ENCODE peak calls at places on chromosomes 11 and 22, in eight cellular contexts. One of them, this sample, is unnamed.

GRCh38 chr11:86035164-86035563 is 33.7 kb downstream of the PICALM start:
- DNase-seq in heart right ventricle: no peak
- DNase-seq in GM23248: no peak
- DNase-seq in body of pancreas: no peak
- DNase-seq in mammary epithelial cell: no peak
- DNase-seq in fibroblast of lung: no peak
- DNase-seq in spleen: no peak
- DNase-seq in IMR-90: no peak
- DNase-seq in this sample: no peak

GRCh38 chr22:27133951-27134664 is 476.7 kb downstream of the MIAT start:
- DNase-seq in IMR-90: peak; percentile 86
- DNase-seq in spleen: no peak
- DNase-seq in GM23248: peak; percentile 96
- DNase-seq in fibroblast of lung: peak; percentile 96
- DNase-seq in heart right ventricle: no peak
- DNase-seq in mammary epithelial cell: peak; percentile 89
- DNase-seq in body of pancreas: no peak
- DNase-seq in this sample: no peak

GRCh38 chr22:22168190-22168940 is 76.2 kb upstream of the VPREB1 start:
- DNase-seq in IMR-90: peak; percentile 61
- DNase-seq in GM23248: peak; percentile 21
- DNase-seq in mammary epithelial cell: peak; percentile 42
- DNase-seq in body of pancreas: peak; percentile 47
- DNase-seq in fibroblast of lung: peak; percentile 37
- DNase-seq in spleen: no peak
- DNase-seq in heart right ventricle: no peak
- DNase-seq in this sample: peak; percentile 73

GRCh38 chr11:3090096-3090901 is 33.1 kb upstream of the CARS1 start:
- DNase-seq in GM23248: no peak
- DNase-seq in body of pancreas: no peak
- DNase-seq in heart right ventricle: no peak
- DNase-seq in spleen: no peak
- DNase-seq in fibroblast of lung: no peak
- DNase-seq in IMR-90: no peak
- DNase-seq in mammary epithelial cell: no peak
- DNase-seq in this sample: no peak

GRCh38 chr11:83200035-83200434 is 6.5 kb downstream of the ANKRD42 start:
- DNase-seq in IMR-90: no peak
- DNase-seq in mammary epithelial cell: no peak
- DNase-seq in fibroblast of lung: no peak
- DNase-seq in body of pancreas: no peak
- DNase-seq in spleen: no peak
- DNase-seq in heart right ventricle: no peak
- DNase-seq in GM23248: no peak
- DNase-seq in this sample: no peak

GRCh38 chr11:86421976-86422770 is 47.5 kb downstream of the CCDC81 start:
- DNase-seq in GM23248: no peak
- DNase-seq in heart right ventricle: no peak
- DNase-seq in body of pancreas: no peak
- DNase-seq in mammary epithelial cell: no peak
- DNase-seq in fibroblast of lung: no peak
- DNase-seq in spleen: no peak
- DNase-seq in IMR-90: no peak
- DNase-seq in this sample: no peak

GRCh38 chr11:65473275-65473860 is 25.5 kb upstream of the MALAT1 start:
- DNase-seq in spleen: no peak
- DNase-seq in body of pancreas: no peak
- DNase-seq in heart right ventricle: no peak
- DNase-seq in IMR-90: peak; percentile 34
- DNase-seq in fibroblast of lung: peak; percentile 33
- DNase-seq in GM23248: peak; percentile 29
- DNase-seq in mammary epithelial cell: no peak
- DNase-seq in this sample: no peak

GRCh38 chr11:15793032-15793996 is 563.0 kb downstream of the SOX6 start:
- DNase-seq in body of pancreas: no peak
- DNase-seq in GM23248: peak; percentile 64
- DNase-seq in fibroblast of lung: peak; percentile 95
- DNase-seq in heart right ventricle: no peak
- DNase-seq in mammary epithelial cell: peak; percentile 87
- DNase-seq in spleen: no peak
- DNase-seq in IMR-90: peak; percentile 94
- DNase-seq in this sample: no peak

GRCh38 chr11:107337917-107338316 is 119.7 kb downstream of the CWF19L2 start:
- DNase-seq in heart right ventricle: no peak
- DNase-seq in IMR-90: no peak
- DNase-seq in fibroblast of lung: no peak
- DNase-seq in spleen: no peak
- DNase-seq in mammary epithelial cell: no peak
- DNase-seq in body of pancreas: no peak
- DNase-seq in GM23248: no peak
- DNase-seq in this sample: no peak

GRCh38 chr11:102683277-102683676 is 22.3 kb downstream of the MMP27 start:
- DNase-seq in mammary epithelial cell: peak; percentile 6
- DNase-seq in heart right ventricle: no peak
- DNase-seq in IMR-90: no peak
- DNase-seq in spleen: no peak
- DNase-seq in body of pancreas: no peak
- DNase-seq in GM23248: no peak
- DNase-seq in fibroblast of lung: no peak
- DNase-seq in this sample: no peak

GRCh38 chr11:65425105-65425970 is 2.7 kb downstream of the NEAT1 start:
- DNase-seq in body of pancreas: peak; percentile 58
- DNase-seq in fibroblast of lung: peak; percentile 83
- DNase-seq in IMR-90: peak; percentile 78
- DNase-seq in mammary epithelial cell: peak; percentile 80
- DNase-seq in spleen: peak; percentile 85
- DNase-seq in GM23248: peak; percentile 89
- DNase-seq in heart right ventricle: peak; percentile 48
- DNase-seq in this sample: no peak

GRCh38 chr11:2940166-2940929 is 11.1 kb upstream of the PHLDA2 start:
- DNase-seq in body of pancreas: peak; percentile 48
- DNase-seq in IMR-90: no peak
- DNase-seq in heart right ventricle: no peak
- DNase-seq in GM23248: peak; percentile 82
- DNase-seq in fibroblast of lung: no peak
- DNase-seq in mammary epithelial cell: peak; percentile 57
- DNase-seq in spleen: no peak
- DNase-seq in this sample: no peak

GRCh38 chr11:128582496-128583366 is 4.6 kb downstream of the ETS1 start:
- DNase-seq in IMR-90: peak; percentile 98
- DNase-seq in fibroblast of lung: peak; percentile 98
- DNase-seq in body of pancreas: peak; percentile 47
- DNase-seq in heart right ventricle: no peak
- DNase-seq in spleen: no peak
- DNase-seq in mammary epithelial cell: peak; percentile 49
- DNase-seq in GM23248: peak; percentile 97
- DNase-seq in this sample: peak; percentile 68

GRCh38 chr11:14350716-14351238 is 8.2 kb downstream of the RRAS2 start:
- DNase-seq in IMR-90: peak; percentile 40
- DNase-seq in fibroblast of lung: no peak
- DNase-seq in spleen: no peak
- DNase-seq in body of pancreas: no peak
- DNase-seq in mammary epithelial cell: no peak
- DNase-seq in GM23248: no peak
- DNase-seq in heart right ventricle: no peak
- DNase-seq in this sample: no peak

GRCh38 chr11:27972432-27973170 is 135.4 kb downstream of the KIF18A start:
- DNase-seq in IMR-90: no peak
- DNase-seq in body of pancreas: no peak
- DNase-seq in GM23248: no peak
- DNase-seq in spleen: no peak
- DNase-seq in fibroblast of lung: peak; percentile 50
- DNase-seq in mammary epithelial cell: no peak
- DNase-seq in heart right ventricle: no peak
- DNase-seq in this sample: no peak

GRCh38 chr22:49209452-49210195 is 618.0 kb downstream of the BRD1 start:
- DNase-seq in body of pancreas: peak; percentile 36
- DNase-seq in IMR-90: no peak
- DNase-seq in spleen: peak; percentile 21
- DNase-seq in fibroblast of lung: no peak
- DNase-seq in mammary epithelial cell: no peak
- DNase-seq in GM23248: no peak
- DNase-seq in heart right ventricle: no peak
- DNase-seq in this sample: peak; percentile 23

GRCh38 chr11:83571301-83571700 is 285.1 kb upstream of the CCDC90B start:
- DNase-seq in GM23248: peak; percentile 88
- DNase-seq in fibroblast of lung: peak; percentile 61
- DNase-seq in mammary epithelial cell: no peak
- DNase-seq in body of pancreas: no peak
- DNase-seq in heart right ventricle: no peak
- DNase-seq in spleen: no peak
- DNase-seq in IMR-90: peak; percentile 65
- DNase-seq in this sample: no peak

GRCh38 chr11:35998651-35999050 is 54.8 kb downstream of the LDLRAD3 start:
- DNase-seq in heart right ventricle: no peak
- DNase-seq in GM23248: no peak
- DNase-seq in fibroblast of lung: no peak
- DNase-seq in IMR-90: no peak
- DNase-seq in mammary epithelial cell: no peak
- DNase-seq in spleen: no peak
- DNase-seq in body of pancreas: no peak
- DNase-seq in this sample: no peak

GRCh38 chr11:134411887-134412507 is at the start of gene B3GAT1:
- DNase-seq in spleen: no peak
- DNase-seq in IMR-90: no peak
- DNase-seq in fibroblast of lung: no peak
- DNase-seq in heart right ventricle: no peak
- DNase-seq in body of pancreas: no peak
- DNase-seq in GM23248: no peak
- DNase-seq in mammary epithelial cell: no peak
- DNase-seq in this sample: no peak

GRCh38 chr11:134410766-134411165 is 1.3 kb downstream of the B3GAT1 start:
- DNase-seq in fibroblast of lung: no peak
- DNase-seq in mammary epithelial cell: no peak
- DNase-seq in heart right ventricle: no peak
- DNase-seq in IMR-90: no peak
- DNase-seq in body of pancreas: no peak
- DNase-seq in spleen: no peak
- DNase-seq in GM23248: no peak
- DNase-seq in this sample: no peak

GRCh38 chr11:134414036-134414731 is 2.1 kb upstream of the B3GAT1 start:
- DNase-seq in mammary epithelial cell: no peak
- DNase-seq in GM23248: no peak
- DNase-seq in fibroblast of lung: no peak
- DNase-seq in IMR-90: no peak
- DNase-seq in heart right ventricle: no peak
- DNase-seq in spleen: no peak
- DNase-seq in body of pancreas: no peak
- DNase-seq in this sample: no peak

GRCh38 chr11:134413334-134414035 is 1.4 kb upstream of the B3GAT1 start:
- DNase-seq in mammary epithelial cell: no peak
- DNase-seq in body of pancreas: no peak
- DNase-seq in spleen: peak; percentile 66
- DNase-seq in IMR-90: no peak
- DNase-seq in fibroblast of lung: no peak
- DNase-seq in GM23248: no peak
- DNase-seq in heart right ventricle: no peak
- DNase-seq in this sample: no peak

DNA sequence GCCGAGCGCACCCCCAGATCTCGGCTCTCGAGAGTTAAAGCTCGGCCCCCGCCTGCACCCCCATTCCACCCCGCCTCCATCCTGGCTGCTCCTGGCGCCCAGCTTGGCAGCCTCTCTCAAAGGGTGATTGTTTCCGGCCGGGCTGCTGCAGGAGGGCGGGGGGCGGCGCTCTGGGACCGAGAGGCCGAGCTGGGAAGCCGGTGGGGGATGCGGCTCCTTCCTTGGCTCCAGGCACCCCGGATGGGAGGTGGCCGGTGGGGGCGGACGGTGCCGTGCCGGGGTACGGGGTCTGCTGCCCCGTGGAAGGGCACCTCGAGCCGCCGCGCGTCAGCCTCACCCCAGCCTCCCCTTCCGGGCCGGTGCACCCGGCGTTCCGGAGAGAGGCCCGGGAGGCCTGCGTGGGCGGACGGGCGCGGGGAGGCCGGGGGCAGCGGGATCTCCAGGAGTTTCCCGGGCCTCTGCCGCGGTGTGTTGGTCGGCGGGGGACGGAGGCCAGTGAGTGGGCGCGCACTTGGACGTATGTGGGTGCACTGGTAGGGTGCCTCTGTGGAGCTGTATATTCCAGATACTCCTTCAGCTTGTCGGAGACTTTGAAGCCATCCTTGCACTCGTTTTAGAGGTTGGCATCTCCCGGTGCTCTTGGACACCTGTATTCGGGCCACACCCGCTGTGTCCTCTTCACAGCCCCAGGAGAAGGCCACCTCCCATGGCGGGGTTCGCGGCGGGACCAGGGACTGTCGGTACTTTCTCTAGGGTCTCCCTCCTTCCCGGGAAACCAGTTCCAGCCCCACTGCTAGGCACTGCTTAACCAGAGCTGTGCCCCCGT is 679 bp upstream of the B3GAT1 start:
- DNase-seq in spleen: peak; percentile 67
- DNase-seq in body of pancreas: peak; percentile 23
- DNase-seq in GM23248: peak; percentile 11
- DNase-seq in mammary epithelial cell: no peak
- DNase-seq in heart right ventricle: no peak
- DNase-seq in fibroblast of lung: no peak
- DNase-seq in IMR-90: no peak
- DNase-seq in this sample: no peak
- H3K4me3 ChIP-seq in spleen: peak overlapping the region; percentile 45
- H3K4me3 ChIP-seq in body of pancreas: no peak overlapping the region
- H3K4me3 ChIP-seq in GM23248: no peak overlapping the region
- H3K4me3 ChIP-seq in mammary epithelial cell: no peak overlapping the region
- H3K4me3 ChIP-seq in heart right ventricle: peak overlapping the region; percentile 48
- H3K4me3 ChIP-seq in fibroblast of lung: no peak overlapping the region
- H3K4me3 ChIP-seq in IMR-90: no peak overlapping the region
- H3K4me3 ChIP-seq in this sample: no peak overlapping the region

DNA sequence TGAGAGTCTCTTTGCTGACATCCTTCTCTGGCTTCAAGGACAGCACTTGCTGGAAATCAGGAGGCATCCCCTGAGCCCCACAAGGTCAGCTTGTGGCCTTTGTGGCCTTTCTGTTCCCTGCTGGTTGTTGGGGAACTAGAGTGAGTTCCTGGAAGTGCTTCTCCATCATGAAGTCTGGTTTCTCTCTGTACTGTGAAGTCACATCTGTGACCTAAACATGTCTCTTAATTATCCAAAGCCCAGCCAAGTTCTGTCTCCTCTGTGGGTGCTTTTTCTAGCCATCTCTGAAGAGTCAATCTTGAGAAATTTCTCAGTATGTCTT is 24.4 kb downstream of the IGHMBP2 start:
- DNase-seq in fibroblast of lung: no peak
- DNase-seq in body of pancreas: no peak
- DNase-seq in heart right ventricle: no peak
- DNase-seq in GM23248: no peak
- DNase-seq in mammary epithelial cell: no peak
- DNase-seq in IMR-90: no peak
- DNase-seq in spleen: peak; percentile 23
- DNase-seq in this sample: no peak
- H3K4me1 ChIP-seq in fibroblast of lung: peaks cover 3% of the 10 kb centered on the region
- H3K4me1 ChIP-seq in body of pancreas: no peaks in the 10 kb centered on the region
- H3K4me1 ChIP-seq in heart right ventricle: peaks cover 26% of the 10 kb centered on the region
- H3K4me1 ChIP-seq in GM23248: no peaks in the 10 kb centered on the region
- H3K4me1 ChIP-seq in mammary epithelial cell: no peaks in the 10 kb centered on the region
- H3K4me1 ChIP-seq in IMR-90: no peaks in the 10 kb centered on the region
- H3K4me1 ChIP-seq in spleen: peaks cover 19% of the 10 kb centered on the region
- H3K4me1 ChIP-seq in this sample: peaks cover 5% of the 10 kb centered on the region

GRCh38 chr22:31346733-31347250 is 646 bp upstream of the PATZ1 start:
- DNase-seq in fibroblast of lung: peak; percentile 58
- DNase-seq in IMR-90: peak; percentile 33
- DNase-seq in spleen: peak; percentile 93
- DNase-seq in heart right ventricle: peak; percentile 53
- DNase-seq in GM23248: peak; percentile 70
- DNase-seq in body of pancreas: peak; percentile 73
- DNase-seq in mammary epithelial cell: peak; percentile 28
- DNase-seq in this sample: peak; percentile 68
- H3K4me3 ChIP-seq in fibroblast of lung: peak overlapping the region; percentile 55
- H3K4me3 ChIP-seq in IMR-90: peak overlapping the region; percentile 50
- H3K4me3 ChIP-seq in spleen: peak overlapping the region; percentile 78
- H3K4me3 ChIP-seq in heart right ventricle: peak overlapping the region; percentile 66
- H3K4me3 ChIP-seq in GM23248: peak overlapping the region; percentile 78
- H3K4me3 ChIP-seq in body of pancreas: peak overlapping the region; percentile 11
- H3K4me3 ChIP-seq in mammary epithelial cell: peak overlapping the region; percentile 50
- H3K4me3 ChIP-seq in this sample: peak overlapping the region; percentile 73

GRCh38 chr11:68006606-68007166 is 2.8 kb upstream of the UNC93B1 start:
- DNase-seq in GM23248: no peak
- DNase-seq in fibroblast of lung: no peak
- DNase-seq in spleen: no peak
- DNase-seq in heart right ventricle: no peak
- DNase-seq in body of pancreas: no peak
- DNase-seq in IMR-90: no peak
- DNase-seq in mammary epithelial cell: no peak
- DNase-seq in this sample: no peak
- H3K4me1 ChIP-seq in GM23248: peaks cover 16% of the 10 kb centered on the region
- H3K4me1 ChIP-seq in fibroblast of lung: peaks cover 2% of the 10 kb centered on the region
- H3K4me1 ChIP-seq in spleen: peaks cover 72% of the 10 kb centered on the region
- H3K4me1 ChIP-seq in heart right ventricle: peaks cover 26% of the 10 kb centered on the region
- H3K4me1 ChIP-seq in body of pancreas: peaks cover 53% of the 10 kb centered on the region
- H3K4me1 ChIP-seq in IMR-90: peaks cover 18% of the 10 kb centered on the region
- H3K4me1 ChIP-seq in mammary epithelial cell: peaks cover 47% of the 10 kb centered on the region
- H3K4me1 ChIP-seq in this sample: peaks cover 18% of the 10 kb centered on the region

This sample was measured in SJCRH30.